ENCODE peak calls at places on chromosomes 3 and 15, in five cellular contexts. J is WTC11, T is HepG2, G is H1, N is GM12878. F is an unnamed sample.

GRCh38 chr3:125022186-125022585 is 33.6 kb downstream of the HEG1 start:
- DNase-seq in J (no peak), T (no peak), G (no peak), N (no peak), F (no peak)

GRCh38 chr3:129686941-129687340 is 80.5 kb upstream of the PLXND1 start:
- DNase-seq in J (no peak), T (peak), G (no peak), N (no peak), F (peak)

GRCh38 chr15:99762288-99762687 is 29.1 kb upstream of the LYSMD4 start:
- DNase-seq in J (no peak), T (no peak), G (no peak), N (no peak), F (no peak)

GRCh38 chr3:11085078-11085840 is 69.0 kb upstream of the HRH1 start:
- DNase-seq in J (no peak), T (no peak), G (no peak), N (no peak), F (no peak)

GRCh38 chr3:6281662-6282061 is 579.3 kb upstream of the GRM7 start:
- DNase-seq in J (no peak), T (no peak), G (no peak), N (no peak), F (no peak)

GRCh38 chr3:123723527-123724168 is 138.8 kb upstream of the HACD2 start:
- DNase-seq in J (peak), T (peak), G (peak), N (peak), F (peak)

GRCh38 chr3:138640537-138640936 is 32.0 kb downstream of the FAIM start:
- DNase-seq in J (no peak), T (no peak), G (no peak), N (no peak), F (no peak)

GRCh38 chr3:37712387-37712786 is 149.3 kb upstream of the CTDSPL start:
- DNase-seq in J (no peak), T (no peak), G (no peak), N (no peak), F (no peak)

GRCh38 chr3:102174312-102174712 is 260.5 kb upstream of the ZPLD1 start:
- DNase-seq in J (no peak), T (no peak), G (no peak), N (no peak), F (no peak)

GRCh38 chr3:32842531-32842931 is 24.7 kb downstream of the TRIM71 start:
- DNase-seq in J (no peak), T (no peak), G (no peak), N (peak), F (no peak)

DNA sequence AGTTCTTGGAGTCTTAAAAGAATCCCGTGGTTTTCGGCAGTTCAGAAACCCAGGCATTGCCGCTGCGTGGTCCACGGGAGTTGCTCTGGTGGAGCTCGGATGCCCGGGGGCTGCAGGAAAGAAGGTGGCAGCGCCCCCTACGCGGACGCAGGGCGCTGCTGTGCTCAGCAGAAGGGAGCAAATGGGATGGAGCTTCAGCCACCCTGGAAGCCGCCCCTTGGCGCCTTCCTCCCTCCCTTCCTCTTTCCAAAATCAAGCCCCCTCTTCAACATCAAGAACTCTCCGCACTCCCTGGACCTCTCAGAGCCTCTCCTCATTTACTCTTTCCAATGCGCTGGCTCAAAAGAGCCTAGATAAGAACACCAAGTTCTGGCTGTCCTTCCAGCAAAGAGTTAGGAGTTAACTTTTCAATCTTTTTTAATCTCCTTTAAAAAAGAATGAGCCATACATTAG is 880 bp upstream of the CHRNA7 start:
- DNase-seq in J (peak), T (no peak), G (no peak), N (no peak), F (no peak)
- TF ChIP-seq ATF2 in J (no peak), T (no peak), G (no peak), N (no peak), F (no peak)

GRCh38 chr3:185880600-185880999 is 55.8 kb upstream of the IGF2BP2 start:
- DNase-seq in J (no peak), T (no peak), G (no peak), N (no peak), F (no peak)
- TF ChIP-seq ATF2 in J (no peak), T (no peak), G (no peak), N (no peak), F (no peak)

GRCh38 chr15:67717776-67718175 is 107.5 kb upstream of the SKOR1 start:
- DNase-seq in J (no peak), T (no peak), G (no peak), N (no peak), F (no peak)

GRCh38 chr15:67719330-67719959 is 105.9 kb upstream of the SKOR1 start:
- DNase-seq in J (no peak), T (no peak), G (no peak), N (no peak), F (no peak)

GRCh38 chr15:67716171-67716570 is 109.1 kb upstream of the SKOR1 start:
- DNase-seq in J (no peak), T (no peak), G (no peak), N (no peak), F (no peak)

GRCh38 chr15:67720556-67721175 is 104.6 kb upstream of the SKOR1 start:
- DNase-seq in J (no peak), T (no peak), G (no peak), N (no peak), F (no peak)

DNA sequence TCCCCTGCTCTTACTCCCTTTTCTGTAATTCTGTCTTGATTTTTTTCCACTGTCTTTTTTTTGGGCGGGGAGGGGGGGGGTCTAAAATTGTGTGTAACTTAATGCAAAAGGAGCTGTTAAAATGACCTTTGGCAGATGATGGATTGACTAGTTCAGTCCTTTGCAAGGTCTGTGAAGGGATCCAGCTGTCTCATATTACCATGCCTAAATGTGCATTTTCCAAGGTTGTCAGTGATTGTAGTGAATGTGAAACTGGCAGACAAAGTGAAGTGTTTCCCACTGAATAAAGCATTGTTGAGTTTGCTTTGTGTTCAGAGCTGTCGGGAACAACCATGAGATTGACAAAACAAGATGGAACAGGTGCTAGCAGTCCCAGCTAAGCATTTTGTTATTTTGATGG is 110.1 kb upstream of the SKOR1 start:
- DNase-seq in J (no peak), T (no peak), G (no peak), N (no peak), F (no peak)
- TF ChIP-seq ATF2 in J (no peak), T (no peak), G (no peak), N (no peak), F (no peak)

DNA sequence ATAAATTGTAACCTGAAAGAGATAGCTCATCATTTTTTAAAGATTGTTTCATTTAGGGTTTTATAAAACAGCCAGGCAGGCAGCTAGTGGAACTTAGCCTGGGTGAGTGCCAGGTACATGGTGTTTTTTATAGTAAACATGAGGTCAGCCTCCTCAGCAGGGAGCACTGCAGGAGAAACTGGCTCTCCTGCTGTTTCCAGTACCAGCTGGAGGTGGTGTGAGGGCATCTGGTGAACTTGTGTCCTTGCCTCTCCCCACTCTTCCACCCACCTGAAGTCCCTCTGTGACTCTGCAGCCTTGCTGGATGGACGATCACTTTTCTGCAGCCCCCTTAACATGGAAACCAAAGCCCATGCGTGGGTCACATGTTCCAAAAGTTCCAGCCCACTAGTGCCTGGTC is 128.4 kb downstream of the FAM174B start:
- DNase-seq in J (no peak), T (no peak), G (no peak), N (no peak), F (no peak)
- TF ChIP-seq ATF2 in J (no peak), T (no peak), G (no peak), N (no peak), F (no peak)

GRCh38 chr3:52703356-52703755 is 2.2 kb downstream of the GLT8D1 start:
- DNase-seq in J (no peak), T (no peak), G (no peak), N (no peak), F (no peak)
- TF ChIP-seq ATF2 in J (no peak), T (no peak), G (no peak), N (no peak), F (no peak)

GRCh38 chr15:37133619-37134018 is 33.3 kb upstream of the MEIS2 start:
- DNase-seq in J (no peak), T (no peak), G (no peak), N (no peak), F (no peak)
- TF ChIP-seq ATF2 in J (no peak), T (no peak), G (no peak), N (no peak), F (no peak)